ENCODE peak calls at places on chromosome 3, in five cellular contexts. One of them, this sample, is unnamed.

GRCh38 chr3:98972155-98972554 is 70.7 kb upstream of the DCBLD2 start:
- DNase-seq in T-helper 2 cell treated with Interferon-gamma antibody and Interleukin-4, amounts not matched to agents 5 μg/mL and 100 μg/mL, for 36 hours: no peak
- DNase-seq in HCT116: peak
- DNase-seq in stimulated activated CD4-positive, alpha-beta T cell treated with anti-CD3 and anti-CD28 coated beads, TNF-alpha, amount 100 ng/mL, for 4 hours: no peak
- DNase-seq in GM23338: no peak
- DNase-seq in this sample: no peak

GRCh38 chr3:177340243-177340830 is 143.1 kb upstream of the TBL1XR1 start:
- DNase-seq in T-helper 2 cell treated with Interferon-gamma antibody and Interleukin-4, amounts not matched to agents 5 μg/mL and 100 μg/mL, for 36 hours: no peak
- DNase-seq in HCT116: no peak
- DNase-seq in stimulated activated CD4-positive, alpha-beta T cell treated with anti-CD3 and anti-CD28 coated beads, TNF-alpha, amount 100 ng/mL, for 4 hours: no peak
- DNase-seq in GM23338: no peak
- DNase-seq in this sample: no peak

GRCh38 chr3:149763565-149763964 is 11.3 kb upstream of the COMMD2 start:
- DNase-seq in T-helper 2 cell treated with Interferon-gamma antibody and Interleukin-4, amounts not matched to agents 5 μg/mL and 100 μg/mL, for 36 hours: no peak
- DNase-seq in HCT116: no peak
- DNase-seq in stimulated activated CD4-positive, alpha-beta T cell treated with anti-CD3 and anti-CD28 coated beads, TNF-alpha, amount 100 ng/mL, for 4 hours: no peak
- DNase-seq in GM23338: no peak
- DNase-seq in this sample: no peak

GRCh38 chr3:50204804-50205718 is at the start of gene SLC38A3:
- DNase-seq in T-helper 2 cell treated with Interferon-gamma antibody and Interleukin-4, amounts not matched to agents 5 μg/mL and 100 μg/mL, for 36 hours: no peak
- DNase-seq in HCT116: no peak
- DNase-seq in stimulated activated CD4-positive, alpha-beta T cell treated with anti-CD3 and anti-CD28 coated beads, TNF-alpha, amount 100 ng/mL, for 4 hours: no peak
- DNase-seq in GM23338: peak
- DNase-seq in this sample: peak

GRCh38 chr3:192090586-192090985 is 629.6 kb downstream of the PYDC2 start:
- DNase-seq in T-helper 2 cell treated with Interferon-gamma antibody and Interleukin-4, amounts not matched to agents 5 μg/mL and 100 μg/mL, for 36 hours: no peak
- DNase-seq in HCT116: peak
- DNase-seq in stimulated activated CD4-positive, alpha-beta T cell treated with anti-CD3 and anti-CD28 coated beads, TNF-alpha, amount 100 ng/mL, for 4 hours: no peak
- DNase-seq in GM23338: peak
- DNase-seq in this sample: no peak

GRCh38 chr3:185362850-185363661 is at the start of gene MAP3K13:
- DNase-seq in T-helper 2 cell treated with Interferon-gamma antibody and Interleukin-4, amounts not matched to agents 5 μg/mL and 100 μg/mL, for 36 hours: peak
- DNase-seq in HCT116: peak
- DNase-seq in stimulated activated CD4-positive, alpha-beta T cell treated with anti-CD3 and anti-CD28 coated beads, TNF-alpha, amount 100 ng/mL, for 4 hours: no peak
- DNase-seq in GM23338: peak
- DNase-seq in this sample: peak

GRCh38 chr3:97680696-97681095 is 83.9 kb upstream of the ARL6 start:
- DNase-seq in T-helper 2 cell treated with Interferon-gamma antibody and Interleukin-4, amounts not matched to agents 5 μg/mL and 100 μg/mL, for 36 hours: no peak
- DNase-seq in HCT116: no peak
- DNase-seq in stimulated activated CD4-positive, alpha-beta T cell treated with anti-CD3 and anti-CD28 coated beads, TNF-alpha, amount 100 ng/mL, for 4 hours: no peak
- DNase-seq in GM23338: no peak
- DNase-seq in this sample: no peak

GRCh38 chr3:100869787-100870186 is 123.4 kb downstream of the ABI3BP start:
- DNase-seq in T-helper 2 cell treated with Interferon-gamma antibody and Interleukin-4, amounts not matched to agents 5 μg/mL and 100 μg/mL, for 36 hours: no peak
- DNase-seq in HCT116: no peak
- DNase-seq in stimulated activated CD4-positive, alpha-beta T cell treated with anti-CD3 and anti-CD28 coated beads, TNF-alpha, amount 100 ng/mL, for 4 hours: no peak
- DNase-seq in GM23338: no peak
- DNase-seq in this sample: no peak

GRCh38 chr3:33865133-33865532 is 66.7 kb downstream of the PDCD6IP start:
- DNase-seq in T-helper 2 cell treated with Interferon-gamma antibody and Interleukin-4, amounts not matched to agents 5 μg/mL and 100 μg/mL, for 36 hours: no peak
- DNase-seq in HCT116: no peak
- DNase-seq in stimulated activated CD4-positive, alpha-beta T cell treated with anti-CD3 and anti-CD28 coated beads, TNF-alpha, amount 100 ng/mL, for 4 hours: no peak
- DNase-seq in GM23338: no peak
- DNase-seq in this sample: no peak

GRCh38 chr3:1079641-1080040 is 13.2 kb upstream of the CNTN6 start:
- DNase-seq in T-helper 2 cell treated with Interferon-gamma antibody and Interleukin-4, amounts not matched to agents 5 μg/mL and 100 μg/mL, for 36 hours: no peak
- DNase-seq in HCT116: no peak
- DNase-seq in stimulated activated CD4-positive, alpha-beta T cell treated with anti-CD3 and anti-CD28 coated beads, TNF-alpha, amount 100 ng/mL, for 4 hours: no peak
- DNase-seq in GM23338: no peak
- DNase-seq in this sample: no peak